ENCODE peak calls at places on chromosomes 2 and 18, in nine cellular contexts. One of them, this sample, is unnamed.

GRCh38 chr2:237879991-237880560 is 20.7 kb downstream of the RAMP1 start:
- DNase-seq in left ventricle myocardium inferior: no peak
- DNase-seq in adrenal gland: no peak
- DNase-seq in tibial artery: peak; percentile 11
- DNase-seq in H9: no peak
- DNase-seq in cardiac muscle cell: no peak
- DNase-seq in upper lobe of right lung: peak; percentile 27
- DNase-seq in brain microvascular endothelial cell: no peak
- DNase-seq in CD8-positive, alpha-beta T cell: no peak
- DNase-seq in this sample: no peak

GRCh38 chr2:217942731-217943335 is 60.0 kb downstream of the TNS1 start:
- DNase-seq in left ventricle myocardium inferior: no peak
- DNase-seq in tibial artery: no peak
- DNase-seq in CD8-positive, alpha-beta T cell: no peak
- DNase-seq in cardiac muscle cell: no peak
- DNase-seq in adrenal gland: peak; percentile 42
- DNase-seq in H9: no peak
- DNase-seq in upper lobe of right lung: peak; percentile 68
- DNase-seq in brain microvascular endothelial cell: no peak
- DNase-seq in this sample: no peak

GRCh38 chr18:56873441-56874140 is 222.4 kb downstream of the WDR7 start:
- DNase-seq in upper lobe of right lung: no peak
- DNase-seq in cardiac muscle cell: peak; percentile 43
- DNase-seq in H9: peak; percentile 68
- DNase-seq in adrenal gland: no peak
- DNase-seq in left ventricle myocardium inferior: no peak
- DNase-seq in brain microvascular endothelial cell: no peak
- DNase-seq in tibial artery: no peak
- DNase-seq in CD8-positive, alpha-beta T cell: no peak
- DNase-seq in this sample: no peak

GRCh38 chr2:135882415-135882814 is 6.2 kb upstream of the MCM6 start:
- DNase-seq in brain microvascular endothelial cell: no peak
- DNase-seq in upper lobe of right lung: no peak
- DNase-seq in adrenal gland: no peak
- DNase-seq in left ventricle myocardium inferior: no peak
- DNase-seq in cardiac muscle cell: no peak
- DNase-seq in H9: no peak
- DNase-seq in tibial artery: no peak
- DNase-seq in CD8-positive, alpha-beta T cell: no peak
- DNase-seq in this sample: no peak

GRCh38 chr2:219987830-219988229 is 360.4 kb downstream of the SLC4A3 start:
- DNase-seq in upper lobe of right lung: no peak
- DNase-seq in cardiac muscle cell: no peak
- DNase-seq in CD8-positive, alpha-beta T cell: no peak
- DNase-seq in adrenal gland: no peak
- DNase-seq in tibial artery: peak; percentile 47
- DNase-seq in left ventricle myocardium inferior: no peak
- DNase-seq in H9: no peak
- DNase-seq in brain microvascular endothelial cell: peak; percentile 97
- DNase-seq in this sample: no peak

GRCh38 chr18:59141294-59142068 is 1.8 kb downstream of the SEC11C start:
- DNase-seq in adrenal gland: no peak
- DNase-seq in upper lobe of right lung: no peak
- DNase-seq in cardiac muscle cell: no peak
- DNase-seq in H9: no peak
- DNase-seq in brain microvascular endothelial cell: no peak
- DNase-seq in tibial artery: no peak
- DNase-seq in CD8-positive, alpha-beta T cell: no peak
- DNase-seq in left ventricle myocardium inferior: no peak
- DNase-seq in this sample: no peak

GRCh38 chr18:59352250-59352855 is 6.7 kb downstream of the LMAN1 start:
- DNase-seq in upper lobe of right lung: no peak
- DNase-seq in tibial artery: no peak
- DNase-seq in CD8-positive, alpha-beta T cell: no peak
- DNase-seq in H9: no peak
- DNase-seq in brain microvascular endothelial cell: no peak
- DNase-seq in left ventricle myocardium inferior: no peak
- DNase-seq in adrenal gland: no peak
- DNase-seq in cardiac muscle cell: no peak
- DNase-seq in this sample: no peak

GRCh38 chr18:35463050-35463449 is 34.7 kb downstream of the INO80C start:
- DNase-seq in cardiac muscle cell: no peak
- DNase-seq in brain microvascular endothelial cell: peak; percentile 72
- DNase-seq in H9: no peak
- DNase-seq in left ventricle myocardium inferior: no peak
- DNase-seq in adrenal gland: peak; percentile 37
- DNase-seq in CD8-positive, alpha-beta T cell: no peak
- DNase-seq in upper lobe of right lung: no peak
- DNase-seq in tibial artery: no peak
- DNase-seq in this sample: peak; percentile 28

GRCh38 chr18:22467760-22468553 is 50.2 kb upstream of the CTAGE1 start:
- DNase-seq in upper lobe of right lung: no peak
- DNase-seq in brain microvascular endothelial cell: peak; percentile 99
- DNase-seq in H9: no peak
- DNase-seq in tibial artery: peak; percentile 75
- DNase-seq in CD8-positive, alpha-beta T cell: no peak
- DNase-seq in cardiac muscle cell: no peak
- DNase-seq in adrenal gland: peak; percentile 87
- DNase-seq in left ventricle myocardium inferior: no peak
- DNase-seq in this sample: no peak

GRCh38 chr18:67733094-67733493 is 216.6 kb upstream of the DSEL start:
- DNase-seq in CD8-positive, alpha-beta T cell: no peak
- DNase-seq in adrenal gland: no peak
- DNase-seq in cardiac muscle cell: no peak
- DNase-seq in left ventricle myocardium inferior: no peak
- DNase-seq in brain microvascular endothelial cell: peak; percentile 70
- DNase-seq in upper lobe of right lung: no peak
- DNase-seq in H9: no peak
- DNase-seq in tibial artery: no peak
- DNase-seq in this sample: no peak

GRCh38 chr2:158464426-158465281 is 7.9 kb downstream of the PKP4 start:
- DNase-seq in tibial artery: no peak
- DNase-seq in cardiac muscle cell: no peak
- DNase-seq in brain microvascular endothelial cell: no peak
- DNase-seq in adrenal gland: no peak
- DNase-seq in upper lobe of right lung: no peak
- DNase-seq in left ventricle myocardium inferior: no peak
- DNase-seq in H9: no peak
- DNase-seq in CD8-positive, alpha-beta T cell: no peak
- DNase-seq in this sample: no peak

GRCh38 chr2:57602738-57603137 is 443.9 kb upstream of the VRK2 start:
- DNase-seq in adrenal gland: no peak
- DNase-seq in tibial artery: no peak
- DNase-seq in cardiac muscle cell: no peak
- DNase-seq in brain microvascular endothelial cell: no peak
- DNase-seq in upper lobe of right lung: no peak
- DNase-seq in CD8-positive, alpha-beta T cell: no peak
- DNase-seq in H9: no peak
- DNase-seq in left ventricle myocardium inferior: no peak
- DNase-seq in this sample: no peak

GRCh38 chr2:181037922-181038321 is 57.5 kb downstream of the UBE2E3 start:
- DNase-seq in cardiac muscle cell: no peak
- DNase-seq in adrenal gland: no peak
- DNase-seq in upper lobe of right lung: no peak
- DNase-seq in brain microvascular endothelial cell: peak; percentile 67
- DNase-seq in CD8-positive, alpha-beta T cell: no peak
- DNase-seq in H9: no peak
- DNase-seq in left ventricle myocardium inferior: no peak
- DNase-seq in tibial artery: no peak
- DNase-seq in this sample: no peak

GRCh38 chr2:227856697-227857096 is 14.7 kb upstream of the DAW1 start:
- DNase-seq in cardiac muscle cell: no peak
- DNase-seq in brain microvascular endothelial cell: no peak
- DNase-seq in tibial artery: no peak
- DNase-seq in adrenal gland: no peak
- DNase-seq in upper lobe of right lung: no peak
- DNase-seq in H9: no peak
- DNase-seq in left ventricle myocardium inferior: no peak
- DNase-seq in CD8-positive, alpha-beta T cell: no peak
- DNase-seq in this sample: no peak

GRCh38 chr18:36402765-36403396 is 105.4 kb downstream of the FHOD3 start:
- DNase-seq in H9: peak; percentile 61
- DNase-seq in tibial artery: peak; percentile 61
- DNase-seq in brain microvascular endothelial cell: no peak
- DNase-seq in upper lobe of right lung: no peak
- DNase-seq in cardiac muscle cell: no peak
- DNase-seq in adrenal gland: peak; percentile 77
- DNase-seq in CD8-positive, alpha-beta T cell: no peak
- DNase-seq in left ventricle myocardium inferior: peak; percentile 73
- DNase-seq in this sample: no peak

GRCh38 chr18:34595673-34596072 is 114.4 kb upstream of the DTNA start:
- DNase-seq in cardiac muscle cell: no peak
- DNase-seq in upper lobe of right lung: no peak
- DNase-seq in H9: peak; percentile 52
- DNase-seq in CD8-positive, alpha-beta T cell: no peak
- DNase-seq in tibial artery: no peak
- DNase-seq in left ventricle myocardium inferior: no peak
- DNase-seq in brain microvascular endothelial cell: peak; percentile 11
- DNase-seq in adrenal gland: peak; percentile 37
- DNase-seq in this sample: no peak

GRCh38 chr2:164677271-164677670 is 56.0 kb upstream of the GRB14 start:
- DNase-seq in adrenal gland: no peak
- DNase-seq in CD8-positive, alpha-beta T cell: no peak
- DNase-seq in tibial artery: no peak
- DNase-seq in cardiac muscle cell: no peak
- DNase-seq in upper lobe of right lung: no peak
- DNase-seq in left ventricle myocardium inferior: no peak
- DNase-seq in brain microvascular endothelial cell: no peak
- DNase-seq in H9: no peak
- DNase-seq in this sample: no peak

GRCh38 chr2:156400704-156401678 is 35.2 kb upstream of the GPD2 start:
- DNase-seq in adrenal gland: peak; percentile 76
- DNase-seq in tibial artery: peak; percentile 71
- DNase-seq in brain microvascular endothelial cell: peak; percentile 84
- DNase-seq in left ventricle myocardium inferior: peak; percentile 50
- DNase-seq in cardiac muscle cell: peak; percentile 74
- DNase-seq in H9: peak; percentile 65
- DNase-seq in upper lobe of right lung: peak; percentile 78
- DNase-seq in CD8-positive, alpha-beta T cell: peak; percentile 81
- DNase-seq in this sample: peak; percentile 84

GRCh38 chr2:128275498-128276045 is 43.1 kb downstream of the HS6ST1 start:
- DNase-seq in adrenal gland: no peak
- DNase-seq in upper lobe of right lung: peak; percentile 39
- DNase-seq in tibial artery: no peak
- DNase-seq in CD8-positive, alpha-beta T cell: no peak
- DNase-seq in left ventricle myocardium inferior: no peak
- DNase-seq in brain microvascular endothelial cell: no peak
- DNase-seq in cardiac muscle cell: no peak
- DNase-seq in H9: peak; percentile 13
- DNase-seq in this sample: no peak

DNA sequence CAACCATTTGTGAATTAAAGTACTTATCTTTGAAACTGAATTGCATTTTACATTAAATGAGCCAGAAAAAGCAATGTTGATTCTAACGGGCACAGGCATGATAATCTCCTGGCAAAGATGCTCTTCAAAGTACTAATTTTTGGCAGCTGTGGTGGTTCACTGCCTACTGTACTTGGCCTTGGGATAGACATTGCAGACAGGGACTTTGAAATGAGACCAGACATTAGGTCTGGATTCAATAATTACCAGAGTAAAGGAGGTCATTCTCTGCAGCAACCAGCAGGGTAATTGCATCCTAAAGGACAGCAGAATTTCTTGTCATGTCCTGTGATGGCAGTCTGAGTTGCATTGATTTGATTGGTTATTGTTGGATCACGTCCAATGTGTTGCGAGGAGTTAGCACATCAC is 986.5 kb downstream of the TDRD15 start:
- DNase-seq in cardiac muscle cell: no peak
- DNase-seq in upper lobe of right lung: no peak
- DNase-seq in tibial artery: no peak
- DNase-seq in H9: no peak
- DNase-seq in brain microvascular endothelial cell: no peak
- DNase-seq in adrenal gland: no peak
- DNase-seq in CD8-positive, alpha-beta T cell: no peak
- DNase-seq in left ventricle myocardium inferior: no peak
- DNase-seq in this sample: no peak
- TF ChIP-seq CTCF in cardiac muscle cell: no peak
- TF ChIP-seq CTCF in upper lobe of right lung: no peak
- TF ChIP-seq CTCF in tibial artery: no peak
- TF ChIP-seq CTCF in H9: peak; percentile 41
- TF ChIP-seq CTCF in brain microvascular endothelial cell: no peak
- TF ChIP-seq CTCF in adrenal gland: no peak
- TF ChIP-seq CTCF in CD8-positive, alpha-beta T cell: no peak
- TF ChIP-seq CTCF in left ventricle myocardium inferior: peak; percentile 11
- TF ChIP-seq CTCF in this sample: no peak

DNA sequence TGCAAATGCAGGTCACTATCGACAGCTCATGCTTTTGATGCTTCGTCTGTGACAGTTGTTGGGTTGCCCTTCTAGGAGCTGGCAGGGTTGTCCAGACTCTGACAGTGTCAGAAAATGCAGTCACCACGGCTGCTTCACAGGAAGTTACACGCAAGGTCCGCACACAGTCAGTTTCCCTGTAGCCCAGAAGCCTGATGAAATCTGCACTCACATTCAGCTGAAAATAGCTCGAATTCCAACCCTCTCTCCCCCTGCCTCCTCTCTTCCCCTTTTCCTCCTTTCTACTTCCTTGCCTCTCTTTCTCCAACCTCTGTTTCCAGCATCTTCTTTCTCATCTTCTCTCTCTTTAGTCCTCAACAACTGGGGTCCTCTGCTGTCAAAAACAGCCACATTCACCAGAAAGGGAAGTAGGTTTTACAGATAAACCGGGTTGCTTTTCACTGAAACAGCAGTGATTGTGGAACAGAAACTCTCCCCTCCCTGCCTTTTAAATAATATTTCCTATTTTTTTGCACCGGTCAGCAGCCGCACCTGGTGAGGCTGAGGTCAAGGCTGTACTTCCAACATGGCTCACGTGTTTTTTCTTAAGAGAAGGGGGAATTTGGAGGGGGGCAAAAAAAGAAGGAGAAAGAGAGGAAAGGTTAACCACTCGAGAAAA is 69.2 kb downstream of the BCL11A start:
- DNase-seq in tibial artery: no peak
- DNase-seq in cardiac muscle cell: peak; percentile 28
- DNase-seq in upper lobe of right lung: no peak
- DNase-seq in brain microvascular endothelial cell: peak; percentile 79
- DNase-seq in left ventricle myocardium inferior: no peak
- DNase-seq in adrenal gland: peak; percentile 21
- DNase-seq in CD8-positive, alpha-beta T cell: no peak
- DNase-seq in H9: peak; percentile 48
- DNase-seq in this sample: no peak
- H3K27ac ChIP-seq in tibial artery: no peak overlapping the region
- H3K27ac ChIP-seq in cardiac muscle cell: peak overlapping the region; percentile 33
- H3K27ac ChIP-seq in upper lobe of right lung: no peak overlapping the region
- H3K27ac ChIP-seq in brain microvascular endothelial cell: peak overlapping the region; percentile 92
- H3K27ac ChIP-seq in left ventricle myocardium inferior: peak overlapping the region; percentile 87
- H3K27ac ChIP-seq in adrenal gland: no peak overlapping the region
- H3K27ac ChIP-seq in CD8-positive, alpha-beta T cell: no peak overlapping the region
- H3K27ac ChIP-seq in H9: no peak overlapping the region
- H3K27ac ChIP-seq in this sample: no peak overlapping the region

GRCh38 chr18:3652380-3653262 is 202.6 kb downstream of the TGIF1 start:
- DNase-seq in brain microvascular endothelial cell: peak; percentile 99
- DNase-seq in cardiac muscle cell: peak; percentile 77
- DNase-seq in upper lobe of right lung: no peak
- DNase-seq in H9: peak; percentile 49
- DNase-seq in CD8-positive, alpha-beta T cell: no peak
- DNase-seq in left ventricle myocardium inferior: peak; percentile 28
- DNase-seq in tibial artery: no peak
- DNase-seq in adrenal gland: peak; percentile 97
- DNase-seq in this sample: peak; percentile 56
- TF ChIP-seq CTCF in brain microvascular endothelial cell: peak; percentile 22
- TF ChIP-seq CTCF in cardiac muscle cell: no peak
- TF ChIP-seq CTCF in upper lobe of right lung: no peak
- TF ChIP-seq CTCF in H9: no peak
- TF ChIP-seq CTCF in CD8-positive, alpha-beta T cell: no peak
- TF ChIP-seq CTCF in left ventricle myocardium inferior: no peak
- TF ChIP-seq CTCF in tibial artery: no peak
- TF ChIP-seq CTCF in adrenal gland: peak; percentile 11
- TF ChIP-seq CTCF in this sample: no peak

GRCh38 chr18:43846302-43846701 is 569.0 kb upstream of the SYT4 start:
- DNase-seq in CD8-positive, alpha-beta T cell: no peak
- DNase-seq in cardiac muscle cell: no peak
- DNase-seq in adrenal gland: no peak
- DNase-seq in brain microvascular endothelial cell: no peak
- DNase-seq in upper lobe of right lung: no peak
- DNase-seq in tibial artery: no peak
- DNase-seq in left ventricle myocardium inferior: no peak
- DNase-seq in H9: peak; percentile 27
- DNase-seq in this sample: no peak
- H3K27ac ChIP-seq in CD8-positive, alpha-beta T cell: no peak overlapping the region
- H3K27ac ChIP-seq in cardiac muscle cell: no peak overlapping the region
- H3K27ac ChIP-seq in adrenal gland: no peak overlapping the region
- H3K27ac ChIP-seq in brain microvascular endothelial cell: no peak overlapping the region
- H3K27ac ChIP-seq in upper lobe of right lung: no peak overlapping the region
- H3K27ac ChIP-seq in tibial artery: no peak overlapping the region
- H3K27ac ChIP-seq in left ventricle myocardium inferior: no peak overlapping the region
- H3K27ac ChIP-seq in H9: no peak overlapping the region
- H3K27ac ChIP-seq in this sample: no peak overlapping the region

This sample was measured in ovary.